ENCODE peak calls at places on chromosomes 1 and 21, in four cellular contexts. G, O, K and X are unnamed samples.

GRCh38 chr1:99544328-99544727 is 101.6 kb upstream of the PALMD start:
- DNase-seq in K (no peak), O (no peak), G (no peak), X (no peak)

GRCh38 chr1:150362721-150363425 is 1.1 kb upstream of the RPRD2 start:
- DNase-seq in G (no peak), O (no peak), K (peak; percentile 54), X (no peak)

GRCh38 chr1:244074559-244075171 is 23.6 kb downstream of the ZBTB18 start:
- DNase-seq in K (no peak), G (no peak), O (peak; percentile 45), X (peak; percentile 88)

GRCh38 chr1:153362187-153362586 is 4.5 kb downstream of the S100A9 start:
- DNase-seq in O (no peak), K (no peak), G (no peak), X (no peak)

GRCh38 chr1:22673486-22674409 is 20.7 kb downstream of the C1QB start:
- DNase-seq in O (no peak), G (peak; percentile 93), K (peak; percentile 84), X (no peak)

GRCh38 chr21:44737706-44738354 is 26.5 kb upstream of the TSPEAR start:
- DNase-seq in G (peak; percentile 39), O (no peak), K (no peak), X (no peak)

GRCh38 chr1:160685266-160685665 is 26.4 kb downstream of the CD48 start:
- DNase-seq in G (no peak), K (no peak), O (no peak), X (no peak)

GRCh38 chr1:203996126-203996525 is 76.8 kb upstream of the SOX13 start:
- DNase-seq in K (no peak), G (peak; percentile 83), O (no peak), X (no peak)

GRCh38 chr21:43312751-43313169 is 114.2 kb downstream of the SIK1 start:
- DNase-seq in O (no peak), K (peak; percentile 10), G (no peak), X (no peak)

GRCh38 chr1:228978486-228979324 is 243.4 kb downstream of the RHOU start:
- DNase-seq in K (peak; percentile 81), G (no peak), O (no peak), X (no peak)

GRCh38 chr1:2001773-2002411 is 1.7 kb downstream of the CFAP74 start:
- DNase-seq in G (no peak), O (no peak), K (no peak), X (no peak)

GRCh38 chr1:6239950-6240768 is 3.8 kb upstream of the HES3 start:
- DNase-seq in O (no peak), G (peak; percentile 92), K (no peak), X (no peak)

GRCh38 chr21:21373969-21374368 is 375.8 kb downstream of the NCAM2 start:
- DNase-seq in K (no peak), G (no peak), O (no peak), X (no peak)

GRCh38 chr1:203166192-203166940 is 9.3 kb downstream of the MYBPH start:
- DNase-seq in G (no peak), K (no peak), O (no peak), X (no peak)

GRCh38 chr1:76330993-76331603 is 256.6 kb downstream of the ST6GALNAC3 start:
- DNase-seq in G (peak; percentile 65), O (peak; percentile 6), K (no peak), X (peak; percentile 35)

GRCh38 chr1:21307210-21307609 is 16.9 kb upstream of the ECE1 start:
- DNase-seq in G (no peak), K (peak; percentile 6), O (no peak), X (no peak)

GRCh38 chr1:198168180-198168579 is 11.4 kb downstream of the NEK7 start:
- DNase-seq in O (no peak), G (no peak), K (no peak), X (no peak)

GRCh38 chr1:19582318-19582717 is 61.8 kb upstream of the NBL1 start:
- DNase-seq in O (peak; percentile 59), K (peak; percentile 75), G (peak; percentile 60), X (peak; percentile 66)

GRCh38 chr1:172990598-172991215 is 60.0 kb downstream of the TNFSF18 start:
- DNase-seq in G (no peak), K (no peak), O (no peak), X (no peak)

GRCh38 chr1:59418361-59418760 is 121.5 kb downstream of the FGGY start:
- DNase-seq in G (no peak), O (no peak), K (no peak), X (no peak)

GRCh38 chr1:116075981-116076380 is 35.2 kb upstream of the MAB21L3 start:
- DNase-seq in O (no peak), G (no peak), K (no peak), X (no peak)

DNA sequence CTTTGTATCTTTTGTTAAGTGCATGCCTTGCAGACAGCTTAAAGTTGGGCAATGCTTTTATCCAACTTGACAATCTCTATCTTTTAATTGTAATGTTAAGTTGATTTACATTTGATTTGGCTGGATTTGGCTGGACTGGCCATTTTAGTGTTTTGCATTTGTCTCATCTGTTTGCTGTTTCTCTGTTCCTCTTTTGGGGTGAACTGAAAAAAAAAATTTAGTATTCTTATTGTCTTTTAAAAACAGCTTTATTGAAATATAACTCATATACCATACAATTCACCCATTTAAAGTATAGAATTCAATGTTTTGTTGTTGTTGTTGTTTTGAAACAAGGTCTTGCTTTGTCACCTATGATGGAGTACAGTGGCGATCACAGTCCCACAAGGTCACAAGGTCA is 34.4 kb downstream of the DIPK1A start:
- DNase-seq in O (no peak), K (no peak), G (no peak), X (no peak)
- H3K4me3 ChIP-seq in O (no peak overlapping the region), K (no peak overlapping the region), G (no peak overlapping the region), X (no peak overlapping the region)

GRCh38 chr21:34891610-34891943 is 157.5 kb downstream of the RUNX1 start:
- DNase-seq in G (no peak), O (no peak), K (no peak), X (no peak)
- H3K4me3 ChIP-seq in G (peak overlapping the region; percentile 62), O (no peak overlapping the region), K (no peak overlapping the region), X (no peak overlapping the region)

GRCh38 chr1:41433501-41433900 is 51.0 kb downstream of the EDN2 start:
- DNase-seq in O (no peak), K (peak; percentile 26), G (no peak), X (no peak)

GRCh38 chr1:41434748-41435449 is 49.6 kb downstream of the EDN2 start:
- DNase-seq in G (no peak), O (no peak), K (no peak), X (no peak)

GRCh38 chr1:41431490-41432350 is 52.8 kb downstream of the EDN2 start:
- DNase-seq in O (no peak), G (no peak), K (peak; percentile 84), X (no peak)

GRCh38 chr1:41434306-41434705 is 50.2 kb downstream of the EDN2 start:
- DNase-seq in G (no peak), O (no peak), K (no peak), X (no peak)

GRCh38 chr1:41432481-41433280 is 51.8 kb downstream of the EDN2 start:
- DNase-seq in K (peak; percentile 95), G (peak; percentile 91), O (peak; percentile 25), X (no peak)
- H3K4me3 ChIP-seq in K (no peak overlapping the region), G (no peak overlapping the region), O (no peak overlapping the region), X (no peak overlapping the region)

GRCh38 chr1:200889571-200889970 is 5.1 kb upstream of the INAVA start:
- DNase-seq in K (no peak), G (no peak), O (no peak), X (no peak)
- H3K4me3 ChIP-seq in K (no peak overlapping the region), G (no peak overlapping the region), O (no peak overlapping the region), X (no peak overlapping the region)

GRCh38 chr1:161962094-161962887 is 61.4 kb downstream of the OLFML2B start:
- DNase-seq in K (no peak), G (no peak), O (no peak), X (no peak)
- H3K4me3 ChIP-seq in K (peak overlapping the region; percentile 42), G (no peak overlapping the region), O (peak overlapping the region; percentile 31), X (peak overlapping the region; percentile 34)

DNA sequence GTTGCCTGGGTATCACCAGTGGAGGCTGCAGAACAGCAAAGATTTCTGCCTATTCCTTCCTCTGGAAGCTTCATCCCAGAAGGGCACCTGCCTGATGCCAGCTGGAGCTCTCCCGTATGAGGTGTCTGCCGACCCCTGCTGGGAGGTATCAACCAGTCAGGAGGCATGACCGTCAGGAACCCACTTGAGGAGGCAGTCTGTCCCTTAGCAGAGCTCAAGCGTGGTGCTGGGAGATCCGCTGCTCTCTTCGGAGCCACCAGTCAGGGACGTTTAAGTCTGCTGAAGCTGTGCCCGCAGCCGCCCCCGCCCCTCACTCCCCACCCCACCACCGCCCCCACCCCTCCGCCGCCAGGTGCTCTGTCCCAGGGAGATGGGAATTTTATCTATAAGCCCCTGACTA is 23.1 kb upstream of the HFM1 start:
- DNase-seq in O (no peak), K (no peak), G (no peak), X (no peak)
- H3K4me3 ChIP-seq in O (no peak overlapping the region), K (no peak overlapping the region), G (no peak overlapping the region), X (no peak overlapping the region)

DNA sequence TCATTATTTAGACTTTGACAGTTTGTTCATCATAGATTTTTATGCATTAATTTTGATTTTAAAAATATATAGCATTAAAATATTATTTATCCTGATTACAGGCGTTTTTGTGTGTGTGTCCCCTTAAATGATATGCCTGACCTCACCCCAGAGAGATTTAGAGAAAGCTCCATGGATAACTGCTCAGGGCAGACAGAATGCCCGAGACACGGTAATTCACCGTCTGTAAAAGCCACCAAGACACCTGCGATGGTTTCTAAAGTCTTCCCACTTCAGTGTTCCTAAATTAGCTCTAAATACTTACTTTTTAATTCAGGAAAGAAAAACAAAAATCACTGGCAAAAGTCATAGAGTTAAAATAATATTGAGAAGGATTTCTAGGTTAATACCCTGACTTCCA is 350.6 kb upstream of the RUNX1 start:
- DNase-seq in O (no peak), G (no peak), K (no peak), X (no peak)
- H3K4me3 ChIP-seq in O (no peak overlapping the region), G (no peak overlapping the region), K (no peak overlapping the region), X (no peak overlapping the region)

GRCh38 chr1:175124842-175125241 is 57.2 kb downstream of the TNN start:
- DNase-seq in K (no peak), O (no peak), G (no peak), X (no peak)
- H3K4me3 ChIP-seq in K (no peak overlapping the region), O (no peak overlapping the region), G (no peak overlapping the region), X (no peak overlapping the region)

DNA sequence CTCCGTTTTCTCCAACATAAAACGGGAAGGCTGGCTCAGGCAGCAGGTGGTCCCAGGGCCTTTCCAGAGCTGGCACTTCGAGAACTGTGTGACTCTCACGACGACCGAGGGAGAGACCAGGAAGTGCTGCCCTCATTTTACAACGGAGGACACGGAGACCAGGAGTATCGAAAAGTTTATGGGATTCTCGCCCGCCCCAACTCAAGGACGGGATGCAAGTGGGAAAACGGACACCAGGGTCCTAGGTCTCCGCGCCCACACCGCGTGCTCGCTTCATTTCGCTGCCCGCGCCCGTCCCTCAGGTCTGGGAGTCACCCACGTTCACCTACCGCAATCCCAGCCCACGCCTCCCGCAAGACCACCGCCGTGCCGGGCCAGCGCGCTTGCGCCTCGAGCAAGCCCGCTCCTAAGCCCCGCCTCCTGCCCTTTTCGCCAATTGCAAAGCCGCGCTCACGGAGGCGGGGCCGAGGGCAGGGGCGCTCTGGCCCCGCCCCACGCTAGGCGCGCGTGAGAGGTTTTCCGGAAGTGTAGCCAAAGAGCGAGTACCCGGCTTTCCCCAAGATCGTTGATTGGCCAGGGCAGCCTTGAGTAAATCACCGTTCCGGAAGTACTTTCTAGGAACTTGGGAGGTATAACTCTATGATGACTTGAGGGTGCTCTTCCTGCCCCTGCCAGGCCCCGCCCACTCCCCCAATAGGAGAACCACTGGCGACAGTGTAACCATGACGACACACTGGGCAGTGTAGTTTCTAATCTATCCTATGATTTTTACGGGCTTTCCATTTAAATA is at the start of gene PARS2:
- DNase-seq in O (peak; percentile 94), K (peak; percentile 99), G (peak; percentile 100), X (peak; percentile 95)
- H3K4me3 ChIP-seq in O (peak within 1 kb of the TSS; percentile 76), K (peak within 1 kb of the TSS; percentile 58), G (peak within 1 kb of the TSS; percentile 79), X (peak within 1 kb of the TSS; percentile 92)